ENCODE peak calls at places on chromosome 14, in five cellular contexts. One of them, this sample, is unnamed.
A peak's percentile ranks its signal among the peaks of the same experiment; 100 is the strongest.

GRCh38 chr14:40197344-40197743 is 765.1 kb upstream of the FBXO33 start:
- DNase-seq in HepG2: no peak
- DNase-seq in K562: no peak
- DNase-seq in H1: no peak
- DNase-seq in GM12878: no peak
- DNase-seq in this sample: no peak

GRCh38 chr14:70282666-70283065 is 76.8 kb downstream of the COX16 start:
- DNase-seq in HepG2: no peak
- DNase-seq in K562: no peak
- DNase-seq in H1: no peak
- DNase-seq in GM12878: no peak
- DNase-seq in this sample: no peak

GRCh38 chr14:102819176-102819628 is 42.0 kb downstream of the TRAF3 start:
- DNase-seq in HepG2: peak; percentile 77
- DNase-seq in K562: no peak
- DNase-seq in H1: no peak
- DNase-seq in GM12878: peak; percentile 89
- DNase-seq in this sample: no peak

GRCh38 chr14:73014105-73014504 is 12.8 kb downstream of the ZFYVE1 start:
- DNase-seq in HepG2: no peak
- DNase-seq in K562: no peak
- DNase-seq in H1: no peak
- DNase-seq in GM12878: peak; percentile 90
- DNase-seq in this sample: no peak

GRCh38 chr14:98154254-98154653 is 1117.7 kb downstream of the BCL11B start:
- DNase-seq in HepG2: no peak
- DNase-seq in K562: no peak
- DNase-seq in H1: no peak
- DNase-seq in GM12878: no peak
- DNase-seq in this sample: no peak

GRCh38 chr14:92471919-92472318 is 41.7 kb upstream of the RIN3 start:
- DNase-seq in HepG2: peak; percentile 73
- DNase-seq in K562: no peak
- DNase-seq in H1: peak; percentile 47
- DNase-seq in GM12878: no peak
- DNase-seq in this sample: peak; percentile 62

GRCh38 chr14:21543426-21544350 is 17.5 kb upstream of the SALL2 start:
- DNase-seq in HepG2: no peak
- DNase-seq in K562: no peak
- DNase-seq in H1: no peak
- DNase-seq in GM12878: no peak
- DNase-seq in this sample: no peak

GRCh38 chr14:23531391-23531790 is 20.2 kb downstream of the ZFHX2 start:
- DNase-seq in HepG2: no peak
- DNase-seq in K562: no peak
- DNase-seq in H1: no peak
- DNase-seq in GM12878: no peak
- DNase-seq in this sample: no peak

GRCh38 chr14:54681819-54682261 is 114.9 kb downstream of the SAMD4A start:
- DNase-seq in HepG2: no peak
- DNase-seq in K562: no peak
- DNase-seq in H1: no peak
- DNase-seq in GM12878: no peak
- DNase-seq in this sample: no peak

GRCh38 chr14:76811561-76811960 is 1.1 kb downstream of the ANGEL1 start:
- DNase-seq in HepG2: no peak
- DNase-seq in K562: no peak
- DNase-seq in H1: no peak
- DNase-seq in GM12878: no peak
- DNase-seq in this sample: no peak

GRCh38 chr14:23360496-23360895 is 4.5 kb downstream of the EFS start:
- DNase-seq in HepG2: peak; percentile 54
- DNase-seq in K562: peak; percentile 29
- DNase-seq in H1: no peak
- DNase-seq in GM12878: no peak
- DNase-seq in this sample: no peak

GRCh38 chr14:64137657-64138290 is 156.4 kb downstream of the ESR2 start:
- DNase-seq in HepG2: no peak
- DNase-seq in K562: no peak
- DNase-seq in H1: no peak
- DNase-seq in GM12878: no peak
- DNase-seq in this sample: no peak

GRCh38 chr14:100192672-100193416 is 33.4 kb upstream of the DEGS2 start:
- DNase-seq in HepG2: peak; percentile 96
- DNase-seq in K562: peak; percentile 97
- DNase-seq in H1: peak; percentile 98
- DNase-seq in GM12878: peak; percentile 96
- DNase-seq in this sample: peak; percentile 97
- TF ChIP-seq EZH2 in HepG2: no peak
- TF ChIP-seq EZH2 in K562: no peak
- TF ChIP-seq EZH2 in H1: no peak
- TF ChIP-seq EZH2 in GM12878: no peak
- TF ChIP-seq EZH2 in this sample: no peak

GRCh38 chr14:96931751-96932150 is 134.6 kb downstream of the VRK1 start:
- DNase-seq in HepG2: no peak
- DNase-seq in K562: no peak
- DNase-seq in H1: no peak
- DNase-seq in GM12878: no peak
- DNase-seq in this sample: no peak
- TF ChIP-seq SRF in HepG2: no peak
- TF ChIP-seq SRF in K562: no peak
- TF ChIP-seq SRF in H1: no peak
- TF ChIP-seq SRF in GM12878: no peak
- TF ChIP-seq SRF in this sample: no peak

GRCh38 chr14:29637406-29637805 is 290.2 kb downstream of the PRKD1 start:
- DNase-seq in HepG2: no peak
- DNase-seq in K562: no peak
- DNase-seq in H1: no peak
- DNase-seq in GM12878: no peak
- DNase-seq in this sample: no peak
- TF ChIP-seq SP1 in HepG2: no peak
- TF ChIP-seq SP1 in K562: no peak
- TF ChIP-seq SP1 in H1: no peak
- TF ChIP-seq SP1 in GM12878: no peak
- TF ChIP-seq SP1 in this sample: no peak

GRCh38 chr14:104843006-104843405 is 22.1 kb upstream of the CEP170B start:
- DNase-seq in HepG2: no peak
- DNase-seq in K562: no peak
- DNase-seq in H1: no peak
- DNase-seq in GM12878: no peak
- DNase-seq in this sample: no peak

GRCh38 chr14:104841730-104842129 is 23.3 kb upstream of the CEP170B start:
- DNase-seq in HepG2: no peak
- DNase-seq in K562: no peak
- DNase-seq in H1: no peak
- DNase-seq in GM12878: no peak
- DNase-seq in this sample: no peak

GRCh38 chr14:104844306-104845032 is 20.6 kb upstream of the CEP170B start:
- DNase-seq in HepG2: no peak
- DNase-seq in K562: no peak
- DNase-seq in H1: no peak
- DNase-seq in GM12878: no peak
- DNase-seq in this sample: no peak

GRCh38 chr14:104845033-104845666 is 19.9 kb upstream of the CEP170B start:
- DNase-seq in HepG2: no peak
- DNase-seq in K562: no peak
- DNase-seq in H1: no peak
- DNase-seq in GM12878: no peak
- DNase-seq in this sample: no peak

GRCh38 chr14:104843442-104844305 is 21.4 kb upstream of the CEP170B start:
- DNase-seq in HepG2: no peak
- DNase-seq in K562: no peak
- DNase-seq in H1: no peak
- DNase-seq in GM12878: no peak
- DNase-seq in this sample: no peak
- TF ChIP-seq EZH2 in HepG2: no peak
- TF ChIP-seq EZH2 in K562: no peak
- TF ChIP-seq EZH2 in H1: no peak
- TF ChIP-seq EZH2 in GM12878: no peak
- TF ChIP-seq EZH2 in this sample: no peak

DNA sequence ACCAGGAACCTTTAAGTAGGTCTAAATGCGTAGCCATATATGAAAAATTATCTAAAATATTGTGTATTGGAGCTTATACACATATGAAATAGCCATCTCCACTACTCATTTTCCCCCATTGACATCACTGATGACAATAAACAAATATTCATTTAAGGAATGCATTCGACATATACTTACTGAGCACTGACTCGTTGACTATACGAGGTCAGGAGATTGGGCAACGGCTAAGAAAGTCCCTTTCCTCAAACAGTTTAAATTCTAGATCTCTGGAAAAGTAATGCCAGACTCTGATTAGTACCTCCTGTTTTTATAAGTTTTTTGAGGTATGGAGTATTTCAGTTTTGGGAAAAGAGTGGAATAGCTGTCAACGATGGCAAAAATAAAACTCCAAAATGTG is 139.4 kb upstream of the DIO2 start:
- DNase-seq in HepG2: no peak
- DNase-seq in K562: no peak
- DNase-seq in H1: no peak
- DNase-seq in GM12878: no peak
- DNase-seq in this sample: no peak
- TF ChIP-seq SRF in HepG2: no peak
- TF ChIP-seq SRF in K562: no peak
- TF ChIP-seq SRF in H1: no peak
- TF ChIP-seq SRF in GM12878: no peak
- TF ChIP-seq SRF in this sample: no peak

GRCh38 chr14:89616425-89617141 is 199.6 kb upstream of the FOXN3 start:
- DNase-seq in HepG2: peak; percentile 29
- DNase-seq in K562: no peak
- DNase-seq in H1: no peak
- DNase-seq in GM12878: no peak
- DNase-seq in this sample: no peak
- TF ChIP-seq SP1 in HepG2: no peak
- TF ChIP-seq SP1 in K562: no peak
- TF ChIP-seq SP1 in H1: no peak
- TF ChIP-seq SP1 in GM12878: no peak
- TF ChIP-seq SP1 in this sample: no peak

GRCh38 chr14:28756896-28757570 is 9.6 kb upstream of the FOXG1 start:
- DNase-seq in HepG2: peak; percentile 72
- DNase-seq in K562: peak; percentile 9
- DNase-seq in H1: no peak
- DNase-seq in GM12878: no peak
- DNase-seq in this sample: no peak
- TF ChIP-seq EZH2 in HepG2: peak; percentile 100
- TF ChIP-seq EZH2 in K562: no peak
- TF ChIP-seq EZH2 in H1: peak; percentile 82
- TF ChIP-seq EZH2 in GM12878: peak; percentile 41
- TF ChIP-seq EZH2 in this sample: no peak

GRCh38 chr14:95339301-95339865 is 19.7 kb upstream of the CLMN start:
- DNase-seq in HepG2: peak; percentile 66
- DNase-seq in K562: no peak
- DNase-seq in H1: no peak
- DNase-seq in GM12878: no peak
- DNase-seq in this sample: no peak
- TF ChIP-seq SRF in HepG2: no peak
- TF ChIP-seq SRF in K562: no peak
- TF ChIP-seq SRF in H1: no peak
- TF ChIP-seq SRF in GM12878: no peak
- TF ChIP-seq SRF in this sample: no peak

GRCh38 chr14:68158640-68159039 is 339.1 kb downstream of the RAD51B start:
- DNase-seq in HepG2: no peak
- DNase-seq in K562: no peak
- DNase-seq in H1: no peak
- DNase-seq in GM12878: no peak
- DNase-seq in this sample: no peak

GRCh38 chr14:68160269-68160668 is 340.7 kb downstream of the RAD51B start:
- DNase-seq in HepG2: no peak
- DNase-seq in K562: no peak
- DNase-seq in H1: no peak
- DNase-seq in GM12878: no peak
- DNase-seq in this sample: no peak

GRCh38 chr14:68164723-68165122 is 345.1 kb downstream of the RAD51B start:
- DNase-seq in HepG2: peak; percentile 71
- DNase-seq in K562: no peak
- DNase-seq in H1: no peak
- DNase-seq in GM12878: no peak
- DNase-seq in this sample: no peak

GRCh38 chr14:68157971-68158371 is 338.4 kb downstream of the RAD51B start:
- DNase-seq in HepG2: no peak
- DNase-seq in K562: no peak
- DNase-seq in H1: no peak
- DNase-seq in GM12878: no peak
- DNase-seq in this sample: no peak

DNA sequence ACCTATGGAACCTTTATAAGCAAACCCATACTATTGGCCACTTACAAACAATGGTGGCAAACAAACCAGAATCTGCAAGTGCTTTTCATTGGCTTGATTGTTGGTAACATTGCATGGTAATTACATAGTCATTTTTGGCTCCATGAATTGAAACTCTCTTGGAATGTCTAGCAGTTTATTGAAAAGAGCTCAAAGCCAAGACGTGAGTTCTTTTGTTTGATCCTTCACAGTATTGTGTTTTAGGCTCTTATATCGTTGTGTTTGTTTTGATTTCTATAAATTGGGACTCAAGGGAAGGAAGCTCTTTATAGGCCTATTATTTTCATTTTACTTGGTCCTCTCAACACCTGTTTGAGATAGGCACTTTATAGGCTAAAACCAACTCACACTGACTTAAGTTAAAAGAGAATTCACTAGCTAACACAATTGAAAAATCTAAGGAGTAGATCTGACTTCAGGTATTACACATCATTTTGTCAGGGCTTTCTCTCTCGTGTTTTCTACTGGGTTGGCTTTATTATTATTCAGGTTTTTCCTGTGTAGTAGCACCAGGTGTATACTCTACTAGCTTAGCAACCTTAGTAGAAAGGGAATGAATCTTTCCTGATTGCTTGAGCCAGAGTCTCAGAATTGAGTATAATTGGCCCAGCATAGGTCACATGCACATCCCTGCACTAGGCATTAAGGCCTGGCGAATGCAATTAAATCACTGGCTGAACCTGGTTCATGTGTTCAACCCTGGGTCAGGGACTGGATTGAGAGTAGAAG is 341.4 kb downstream of the RAD51B start:
- DNase-seq in HepG2: no peak
- DNase-seq in K562: no peak
- DNase-seq in H1: no peak
- DNase-seq in GM12878: no peak
- DNase-seq in this sample: no peak
- TF ChIP-seq SP1 in HepG2: no peak
- TF ChIP-seq SP1 in K562: no peak
- TF ChIP-seq SP1 in H1: no peak
- TF ChIP-seq SP1 in GM12878: no peak
- TF ChIP-seq SP1 in this sample: no peak